ENCODE peak calls at places on chromosomes 13 and 19, in seven cellular contexts. M is IMR-90, X is tibial nerve, B is right lobe of liver, H is adrenal gland, R is H1, V is heart left ventricle. O is an unnamed sample.
A peak's percentile ranks its signal among the peaks of the same experiment; 100 is the strongest.

GRCh38 chr19:45768644-45769053 is 403 bp downstream of the SIX5 start:
- DNase-seq in M (peak; percentile 41), X (no peak), B (peak; percentile 60), H (peak; percentile 56), R (no peak), V (no peak), O (no peak)

GRCh38 chr19:46902402-46902766 is 41.6 kb downstream of the ARHGAP35 start:
- DNase-seq in M (peak; percentile 31), X (no peak), B (no peak), H (no peak), R (no peak), V (no peak), O (no peak)

GRCh38 chr13:51271528-51272070 is 49.4 kb downstream of the FAM124A start:
- DNase-seq in M (no peak), X (no peak), B (no peak), H (no peak), R (no peak), V (no peak), O (no peak)

GRCh38 chr13:19959141-19959830 is 759 bp downstream of the ZMYM2 start:
- DNase-seq in M (peak; percentile 39), X (peak; percentile 21), B (peak; percentile 71), H (peak; percentile 60), R (no peak), V (peak; percentile 65), O (peak; percentile 42)

GRCh38 chr19:51089786-51090185 is 7.1 kb upstream of the KLK14 start:
- DNase-seq in M (no peak), X (no peak), B (no peak), H (no peak), R (no peak), V (no peak), O (no peak)

GRCh38 chr13:111872475-111873150 is 194.3 kb upstream of the SOX1 start:
- DNase-seq in M (no peak), X (no peak), B (no peak), H (no peak), R (no peak), V (no peak), O (no peak)

GRCh38 chr13:20441066-20441465 is 84.6 kb downstream of the CRYL1 start:
- DNase-seq in M (no peak), X (no peak), B (no peak), H (no peak), R (no peak), V (no peak), O (no peak)

GRCh38 chr19:6613711-6614110 is 22.8 kb upstream of the CD70 start:
- DNase-seq in M (no peak), X (no peak), B (no peak), H (no peak), R (no peak), V (no peak), O (no peak)

GRCh38 chr13:92842145-92842544 is 384.5 kb upstream of the GPC6 start:
- DNase-seq in M (peak; percentile 88), X (no peak), B (no peak), H (no peak), R (no peak), V (no peak), O (no peak)

GRCh38 chr13:74329978-74330377 is 195.8 kb upstream of the KLF12 start:
- DNase-seq in M (no peak), X (no peak), B (no peak), H (no peak), R (no peak), V (no peak), O (no peak)

GRCh38 chr13:54775501-54776191 is 1747.0 kb downstream of the OLFM4 start:
- DNase-seq in M (no peak), X (no peak), B (no peak), H (no peak), R (no peak), V (no peak), O (no peak)

GRCh38 chr13:95121516-95121915 is 179.7 kb downstream of the ABCC4 start:
- DNase-seq in M (no peak), X (no peak), B (no peak), H (no peak), R (no peak), V (no peak), O (no peak)

GRCh38 chr19:17775245-17775927 is 19.6 kb upstream of the B3GNT3 start:
- DNase-seq in M (peak; percentile 19), X (no peak), B (no peak), H (peak; percentile 41), R (no peak), V (no peak), O (no peak)

GRCh38 chr19:33000510-33000909 is 28.5 kb downstream of the FAAP24 start:
- DNase-seq in M (no peak), X (no peak), B (no peak), H (no peak), R (no peak), V (no peak), O (no peak)

GRCh38 chr19:48962029-48962848 is 2.9 kb upstream of the FTL start:
- DNase-seq in M (no peak), X (no peak), B (peak; percentile 91), H (peak; percentile 56), R (no peak), V (peak; percentile 63), O (peak; percentile 51)

GRCh38 chr13:52862358-52863206 is 14.1 kb upstream of the PCDH8 start:
- DNase-seq in M (no peak), X (no peak), B (no peak), H (peak; percentile 32), R (no peak), V (no peak), O (no peak)

GRCh38 chr19:35689836-35690235 is 14.5 kb upstream of the ZBTB32 start:
- DNase-seq in M (no peak), X (no peak), B (no peak), H (no peak), R (no peak), V (no peak), O (no peak)

GRCh38 chr19:940591-941291 is 14.9 kb downstream of the ARID3A start:
- DNase-seq in M (peak; percentile 57), X (peak; percentile 59), B (peak; percentile 88), H (peak; percentile 90), R (no peak), V (peak; percentile 84), O (peak; percentile 30)

GRCh38 chr13:94825507-94825906 is 113.2 kb upstream of the SOX21 start:
- DNase-seq in M (no peak), X (peak; percentile 37), B (no peak), H (peak; percentile 47), R (peak; percentile 86), V (peak; percentile 76), O (peak; percentile 36)

GRCh38 chr13:51881296-51881695 is 19.5 kb downstream of the CCDC70 start:
- DNase-seq in M (no peak), X (no peak), B (no peak), H (no peak), R (no peak), V (no peak), O (no peak)

GRCh38 chr13:76503756-76504155 is 382.4 kb downstream of the KCTD12 start:
- DNase-seq in M (no peak), X (no peak), B (no peak), H (no peak), R (no peak), V (no peak), O (no peak)

GRCh38 chr13:94079876-94080275 is 399.6 kb downstream of the DCT start:
- DNase-seq in M (peak; percentile 54), X (no peak), B (no peak), H (no peak), R (no peak), V (no peak), O (no peak)

GRCh38 chr19:45781282-45782161 is 768 bp downstream of the DMPK start:
- DNase-seq in M (no peak), X (no peak), B (no peak), H (peak; percentile 86), R (no peak), V (peak; percentile 50), O (peak; percentile 95)

GRCh38 chr19:42450314-42450934 is 7.7 kb upstream of the CXCL17 start:
- DNase-seq in M (peak; percentile 82), X (peak; percentile 64), B (peak; percentile 84), H (peak; percentile 92), R (peak; percentile 38), V (peak; percentile 89), O (peak; percentile 37)

GRCh38 chr13:90055121-90055520 is 1292.4 kb upstream of the MIR17HG start:
- DNase-seq in M (no peak), X (no peak), B (no peak), H (no peak), R (no peak), V (no peak), O (no peak)

GRCh38 chr19:47186337-47187022 is 44.5 kb downstream of the BBC3 start:
- DNase-seq in M (no peak), X (no peak), B (no peak), H (no peak), R (no peak), V (no peak), O (no peak)

GRCh38 chr19:16206637-16207036 is 8.9 kb downstream of the AP1M1 start:
- DNase-seq in M (no peak), X (no peak), B (no peak), H (no peak), R (no peak), V (no peak), O (no peak)

DNA sequence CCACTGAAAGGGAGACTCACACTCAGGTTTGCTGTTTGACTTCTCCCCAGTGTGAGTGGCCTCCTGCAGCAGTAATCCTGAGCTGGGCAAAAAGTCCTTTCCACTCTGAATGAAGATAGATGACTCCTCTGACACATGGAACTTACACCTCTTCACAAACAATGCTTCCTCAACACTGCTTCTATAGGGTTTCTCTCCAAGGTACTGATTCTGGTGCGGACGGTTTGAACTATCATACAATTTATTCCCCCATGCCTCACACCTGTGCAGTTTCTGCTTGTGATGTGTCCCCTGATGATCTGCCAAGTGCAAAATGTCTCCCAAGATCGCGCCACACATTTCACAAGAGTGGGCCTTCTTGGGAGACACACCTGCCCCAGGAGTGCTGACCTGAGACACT is 7.6 kb downstream of the ZNF418 start:
- DNase-seq in M (no peak), X (no peak), B (no peak), H (no peak), R (no peak), V (no peak), O (no peak)
- H3K9me3 ChIP-seq in M (peaks cover 73% of the 10 kb centered on the region), X (peaks cover 98% of the 10 kb centered on the region), B (peaks cover 5% of the 10 kb centered on the region), H (no peaks in the 10 kb centered on the region), R (peaks cover 55% of the 10 kb centered on the region), V (peaks cover 86% of the 10 kb centered on the region), O (peaks cover 15% of the 10 kb centered on the region)

GRCh38 chr19:11197291-11198174 is at the start of gene KANK2:
- DNase-seq in M (peak; percentile 55), X (peak; percentile 76), B (peak; percentile 91), H (peak; percentile 88), R (peak; percentile 65), V (peak; percentile 91), O (peak; percentile 47)
- TF ChIP-seq POLR2A in M (peak; percentile 59), X (peak; percentile 71), B (peak; percentile 78), H (peak; percentile 65), R (peak; percentile 73), V (peak; percentile 97), O (peak; percentile 85)

GRCh38 chr19:38684862-38685665 is 37.6 kb downstream of the ACTN4 start:
- DNase-seq in M (no peak), X (no peak), B (no peak), H (no peak), R (no peak), V (no peak), O (no peak)
- H3K4me3 ChIP-seq in M (no peak overlapping the region), X (no peak overlapping the region), B (no peak overlapping the region), H (no peak overlapping the region), R (peak overlapping the region; percentile 36), V (no peak overlapping the region), O (peak overlapping the region; percentile 5)

DNA sequence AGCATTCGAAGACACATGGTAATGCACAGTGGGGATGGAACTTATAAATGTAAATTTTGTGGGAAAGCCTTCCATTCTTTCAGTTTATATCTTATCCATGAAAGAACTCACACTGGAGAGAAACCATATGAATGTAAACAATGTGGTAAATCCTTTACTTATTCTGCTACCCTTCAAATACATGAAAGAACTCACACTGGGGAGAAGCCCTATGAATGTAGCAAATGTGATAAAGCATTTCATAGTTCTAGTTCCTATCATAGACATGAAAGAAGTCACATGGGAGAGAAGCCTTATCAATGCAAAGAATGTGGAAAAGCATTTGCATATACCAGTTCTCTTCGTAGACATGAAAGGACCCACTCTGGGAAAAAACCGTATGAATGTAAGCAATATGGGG is 16.2 kb upstream of the ZNF763 start:
- DNase-seq in M (no peak), X (no peak), B (no peak), H (no peak), R (no peak), V (no peak), O (no peak)
- H3K9me3 ChIP-seq in M (peaks cover 90% of the 10 kb centered on the region), X (peaks cover 100% of the 10 kb centered on the region), B (peaks cover 32% of the 10 kb centered on the region), H (peaks cover 15% of the 10 kb centered on the region), R (peaks cover 99% of the 10 kb centered on the region), V (peaks cover 100% of the 10 kb centered on the region), O (peaks cover 92% of the 10 kb centered on the region)

O was measured in gastrocnemius medialis.